ENCODE peak calls at places on chromosomes 5 and 9, in five cellular contexts. J, A, C, S and D are unnamed samples. For H3K36me3 and H3K4me1, the result is how much of the 10 kb centered on the place peaks cover.

GRCh38 chr5:131595088-131596033 is 39.7 kb downstream of the RAPGEF6 start:
- DNase-seq in J (no peak), A (no peak), C (no peak), S (no peak), D (no peak)

GRCh38 chr5:36066540-36067210 is at the start of gene UGT3A2:
- DNase-seq in J (no peak), A (no peak), C (no peak), S (no peak), D (no peak)

GRCh38 chr5:102715405-102715804 is 39.7 kb upstream of the PAM start:
- DNase-seq in J (no peak), A (no peak), C (no peak), S (no peak), D (no peak)

GRCh38 chr5:150783422-150783928 is 4.9 kb downstream of the SMIM3 start:
- DNase-seq in J (peak), A (peak), C (peak), S (no peak), D (peak)

GRCh38 chr5:146124580-146124979 is 19.2 kb upstream of the PLAC8L1 start:
- DNase-seq in J (no peak), A (no peak), C (no peak), S (no peak), D (no peak)

GRCh38 chr9:37582548-37583157 is 6.5 kb upstream of the FBXO10 start:
- DNase-seq in J (no peak), A (no peak), C (peak), S (no peak), D (no peak)

GRCh38 chr9:137307255-137308101 is 5.4 kb upstream of the NRARP start:
- DNase-seq in J (peak), A (peak), C (no peak), S (no peak), D (no peak)

GRCh38 chr5:52920929-52921328 is 68.2 kb upstream of the ITGA2 start:
- DNase-seq in J (no peak), A (no peak), C (no peak), S (no peak), D (no peak)

GRCh38 chr9:107559499-107560086 is 70.0 kb upstream of the KLF4 start:
- DNase-seq in J (no peak), A (no peak), C (no peak), S (no peak), D (no peak)

GRCh38 chr9:105141448-105142101 is 102.9 kb upstream of the SLC44A1 start:
- DNase-seq in J (no peak), A (peak), C (no peak), S (no peak), D (no peak)

GRCh38 chr5:15365040-15365439 is 134.9 kb upstream of the FBXL7 start:
- DNase-seq in J (no peak), A (no peak), C (no peak), S (no peak), D (no peak)

GRCh38 chr5:146467729-146468128 is 20.6 kb downstream of the TCERG1 start:
- DNase-seq in J (no peak), A (no peak), C (no peak), S (no peak), D (no peak)

GRCh38 chr5:73131711-73132428 is 11.5 kb downstream of the TMEM171 start:
- DNase-seq in J (no peak), A (no peak), C (no peak), S (no peak), D (no peak)

GRCh38 chr5:90645024-90645610 is 86.5 kb downstream of the ADGRV1 start:
- DNase-seq in J (no peak), A (no peak), C (no peak), S (no peak), D (no peak)

GRCh38 chr5:43006411-43007202 is 33.5 kb downstream of the ANXA2R start:
- DNase-seq in J (peak), A (no peak), C (no peak), S (no peak), D (no peak)

GRCh38 chr5:14296533-14297331 is 153.6 kb downstream of the TRIO start:
- DNase-seq in J (no peak), A (no peak), C (no peak), S (no peak), D (no peak)

GRCh38 chr5:179890751-179891682 is 16.7 kb downstream of the TBC1D9B start:
- DNase-seq in J (no peak), A (peak), C (no peak), S (no peak), D (no peak)

GRCh38 chr9:15824310-15824709 is 271.5 kb downstream of the CCDC171 start:
- DNase-seq in J (no peak), A (no peak), C (no peak), S (no peak), D (no peak)

GRCh38 chr9:123320814-123321213 is 35.2 kb upstream of the CRB2 start:
- DNase-seq in J (no peak), A (no peak), C (no peak), S (no peak), D (no peak)

GRCh38 chr9:105911104-105911911 is 217.0 kb downstream of the TMEM38B start:
- DNase-seq in J (no peak), A (no peak), C (no peak), S (no peak), D (no peak)

GRCh38 chr5:129094087-129094923 is at the start of gene ISOC1:
- DNase-seq in J (peak), A (peak), C (peak), S (peak), D (peak)

GRCh38 chr5:34817558-34818351 is 21.2 kb upstream of the TTC23L start:
- DNase-seq in J (no peak), A (no peak), C (no peak), S (no peak), D (no peak)

GRCh38 chr5:34820593-34820992 is 18.4 kb upstream of the TTC23L start:
- DNase-seq in J (no peak), A (no peak), C (no peak), S (no peak), D (no peak)

GRCh38 chr5:34813473-34813872 is 25.5 kb upstream of the TTC23L start:
- DNase-seq in J (no peak), A (no peak), C (no peak), S (no peak), D (no peak)

GRCh38 chr5:34822921-34823715 is 15.8 kb upstream of the TTC23L start:
- DNase-seq in J (no peak), A (no peak), C (no peak), S (no peak), D (no peak)

DNA sequence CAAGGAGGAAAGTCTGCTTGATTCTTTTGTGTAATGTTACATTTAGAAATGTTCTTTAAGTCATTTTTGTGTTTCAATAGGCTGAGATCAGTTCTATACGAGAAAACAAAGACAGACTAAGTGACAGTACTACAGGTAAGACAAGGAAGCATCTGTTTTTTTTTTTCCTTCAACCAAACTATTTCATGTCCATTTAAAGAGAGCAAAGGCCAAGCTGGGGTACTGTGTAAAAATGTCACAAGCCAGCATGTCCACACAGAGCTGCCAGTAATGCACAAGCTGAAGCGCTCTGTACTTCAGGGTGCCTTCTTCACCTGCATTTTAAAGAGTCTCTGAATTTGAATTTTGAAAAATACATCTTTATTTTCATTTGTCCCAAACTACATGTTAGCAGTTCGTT is 20.2 kb upstream of the TTC23L start:
- DNase-seq in J (no peak), A (no peak), C (no peak), S (no peak), D (no peak)
- H3K36me3 ChIP-seq in J (under half), A (under half), C (under half), S (half or more), D (under half)

GRCh38 chr9:125844611-125845010 is 97.4 kb downstream of the PBX3 start:
- DNase-seq in J (no peak), A (no peak), C (no peak), S (no peak), D (no peak)
- H3K4me1 ChIP-seq in J (under half), A (under half), C (under half), S (under half), D (under half)

DNA sequence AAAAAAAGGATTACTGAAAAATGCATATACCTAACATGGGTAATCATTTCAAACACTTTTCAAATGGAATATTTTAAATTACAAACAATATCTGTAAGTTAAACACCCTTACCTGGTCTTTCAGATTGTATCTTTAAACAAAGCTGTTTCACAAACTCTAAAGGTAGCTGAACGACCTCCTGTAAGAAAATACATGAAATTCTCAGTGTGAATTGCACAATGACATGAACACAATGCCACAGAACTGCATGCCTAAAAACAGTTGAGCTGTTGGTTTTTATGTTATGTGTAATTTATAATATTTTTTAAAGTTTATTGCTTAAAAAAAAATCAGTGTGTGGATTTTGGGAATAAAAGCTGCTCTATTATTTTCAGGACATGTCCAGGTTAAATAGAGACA is 17.5 kb downstream of the IPPK start:
- DNase-seq in J (no peak), A (no peak), C (no peak), S (no peak), D (no peak)
- H3K36me3 ChIP-seq in J (under half), A (under half), C (under half), S (under half), D (under half)

DNA sequence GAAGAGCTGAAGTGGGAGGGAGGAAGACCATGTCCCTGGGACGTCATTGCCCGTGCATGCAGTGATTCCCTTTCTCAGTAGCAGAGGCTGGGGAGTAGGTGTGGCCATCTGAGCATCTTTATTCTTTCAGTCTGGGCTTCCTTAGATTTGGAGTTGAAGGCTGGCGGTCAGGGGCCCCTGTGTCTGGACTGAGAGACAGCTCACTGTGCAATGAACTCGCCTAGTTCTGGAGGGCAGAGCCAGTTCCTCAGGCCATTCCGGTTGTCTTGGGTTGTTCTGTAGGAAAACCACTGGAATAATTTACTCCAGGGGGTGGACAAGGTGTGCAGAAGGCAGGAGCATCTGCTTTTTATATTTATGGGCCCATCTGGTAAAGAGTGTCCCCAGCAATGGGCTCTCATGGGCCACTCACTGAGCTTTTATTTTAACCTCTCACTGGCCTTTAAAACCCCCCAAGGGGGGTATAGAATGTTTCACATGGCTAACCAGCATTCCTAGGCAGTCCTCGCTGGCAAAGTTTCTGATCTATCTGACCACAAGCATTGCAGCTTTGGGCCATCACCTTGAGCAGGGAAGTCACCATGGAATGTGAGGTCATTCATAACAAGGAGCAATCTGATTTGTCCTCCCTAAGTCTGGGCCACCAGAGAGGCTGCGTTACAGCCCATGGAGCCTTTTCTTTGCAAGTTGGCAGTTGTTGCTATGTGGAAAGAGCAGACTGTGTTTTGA is 9.2 kb downstream of the STC2 start:
- DNase-seq in J (no peak), A (no peak), C (no peak), S (no peak), D (no peak)
- H3K4me1 ChIP-seq in J (under half), A (under half), C (under half), S (under half), D (under half)

GRCh38 chr5:77129386-77129785 is 42.3 kb upstream of the ZBED3 start:
- DNase-seq in J (no peak), A (no peak), C (no peak), S (no peak), D (no peak)
- H3K36me3 ChIP-seq in J (under half), A (under half), C (under half), S (under half), D (under half)

GRCh38 chr9:132163876-132164603 is 2.2 kb downstream of the NTNG2 start:
- DNase-seq in J (no peak), A (no peak), C (no peak), S (no peak), D (no peak)

GRCh38 chr9:132163457-132163875 is 1.6 kb downstream of the NTNG2 start:
- DNase-seq in J (no peak), A (no peak), C (no peak), S (no peak), D (no peak)

GRCh38 chr9:132162764-132163456 is 1.1 kb downstream of the NTNG2 start:
- DNase-seq in J (no peak), A (no peak), C (no peak), S (no peak), D (no peak)

GRCh38 chr9:132166599-132166998 is 4.7 kb downstream of the NTNG2 start:
- DNase-seq in J (no peak), A (no peak), C (no peak), S (no peak), D (no peak)

GRCh38 chr9:132164604-132165362 is 2.9 kb downstream of the NTNG2 start:
- DNase-seq in J (no peak), A (no peak), C (peak), S (no peak), D (no peak)
- H3K4me1 ChIP-seq in J (under half), A (under half), C (under half), S (under half), D (under half)

GRCh38 chr5:33074548-33074947 is 363.4 kb downstream of the NPR3 start:
- DNase-seq in J (no peak), A (no peak), C (no peak), S (no peak), D (no peak)
- H3K36me3 ChIP-seq in J (under half), A (under half), C (under half), S (under half), D (under half)